ENCODE peak calls at places on chromosomes 11 and 22, in five cellular contexts. X is aorta; Q is stimulated activated CD4-positive, alpha-beta T cell treated with anti-CD3 and anti-CD28 coated beads, TNF-alpha, amount 100 ng/mL, for 48 hours; I is GM04503; M is activated naive CD4-positive, alpha-beta T cell. Z is an unnamed sample.

GRCh38 chr11:78231962-78232459 is 43.3 kb downstream of the USP35 start:
- DNase-seq in X (no peak), Q (no peak), I (peak; percentile 40), M (no peak), Z (no peak)

GRCh38 chr11:69694781-69695180 is 9.0 kb downstream of the FGF19 start:
- DNase-seq in X (peak; percentile 54), Q (no peak), I (no peak), M (no peak), Z (no peak)

GRCh38 chr22:39959640-39960447 is at the start of gene TMA7B:
- DNase-seq in X (no peak), Q (no peak), I (no peak), M (no peak), Z (peak; percentile 74)

GRCh38 chr11:45470151-45471001 is 184.2 kb upstream of the SYT13 start:
- DNase-seq in X (no peak), Q (no peak), I (no peak), M (no peak), Z (no peak)

GRCh38 chr22:41074941-41075710 is 17.3 kb upstream of the EP300 start:
- DNase-seq in X (peak; percentile 44), Q (no peak), I (no peak), M (no peak), Z (no peak)

GRCh38 chr22:37237371-37238268 is 6.4 kb downstream of the RAC2 start:
- DNase-seq in X (peak; percentile 37), Q (no peak), I (no peak), M (no peak), Z (no peak)

GRCh38 chr11:48105096-48105990 is 111.3 kb upstream of the OR4B1 start:
- DNase-seq in X (no peak), Q (no peak), I (no peak), M (no peak), Z (no peak)

GRCh38 chr22:30425616-30426394 is at the start of gene MTFP1:
- DNase-seq in X (peak; percentile 87), Q (peak; percentile 36), I (no peak), M (peak; percentile 34), Z (peak; percentile 44)

GRCh38 chr22:28791841-28792490 is 8.4 kb downstream of the XBP1 start:
- DNase-seq in X (no peak), Q (no peak), I (no peak), M (no peak), Z (no peak)

GRCh38 chr11:77959434-77959833 is 35.0 kb downstream of the INTS4 start:
- DNase-seq in X (no peak), Q (no peak), I (no peak), M (no peak), Z (no peak)

GRCh38 chr11:26522912-26523610 is 49.0 kb downstream of the MUC15 start:
- DNase-seq in X (no peak), Q (no peak), I (peak; percentile 3), M (no peak), Z (no peak)

GRCh38 chr11:124737638-124738293 is 2.0 kb upstream of the NRGN start:
- DNase-seq in X (no peak), Q (no peak), I (no peak), M (no peak), Z (no peak)

GRCh38 chr22:37321288-37321687 is 39.0 kb downstream of the CYTH4 start:
- DNase-seq in X (no peak), Q (no peak), I (no peak), M (no peak), Z (no peak)

GRCh38 chr11:63745304-63746170 is 23.0 kb downstream of the ZFTA start:
- DNase-seq in X (no peak), Q (no peak), I (no peak), M (no peak), Z (no peak)

GRCh38 chr11:82682003-82682751 is 51.5 kb downstream of the FAM181B start:
- DNase-seq in X (no peak), Q (no peak), I (peak; percentile 30), M (no peak), Z (no peak)

Z was measured in GDM1.